ENCODE peak calls at places on chromosome 22, in nine cellular contexts. One of them, this sample, is unnamed.

GRCh38 chr22:19756288-19757128 is 4.1 kb upstream of the TBX1 start:
- DNase-seq in germinal center: peak; percentile 77
- DNase-seq in brain microvascular endothelial cell: no peak
- DNase-seq in progenitor cell of endocrine pancreas: peak; percentile 53
- DNase-seq in immature natural killer cell: no peak
- DNase-seq in ELR: peak; percentile 64
- DNase-seq in NCI-H1417 treated with DMSO at 0.1 percent for 48 hours: no peak
- DNase-seq in stimulated activated CD4-positive, alpha-beta T cell treated with anti-CD3 and anti-CD28 coated beads, Interleukin-2, amount 100 ng/mL, for 48 hours: peak; percentile 51
- DNase-seq in kidney: no peak
- DNase-seq in this sample: no peak

GRCh38 chr22:34414467-34415440 is 494.5 kb upstream of the LARGE1 start:
- DNase-seq in germinal center: no peak
- DNase-seq in stimulated activated CD4-positive, alpha-beta T cell treated with anti-CD3 and anti-CD28 coated beads, Interleukin-2, amount 100 ng/mL, for 48 hours: peak; percentile 13
- DNase-seq in progenitor cell of endocrine pancreas: peak; percentile 73
- DNase-seq in ELR: peak; percentile 16
- DNase-seq in kidney: no peak
- DNase-seq in brain microvascular endothelial cell: no peak
- DNase-seq in immature natural killer cell: no peak
- DNase-seq in NCI-H1417 treated with DMSO at 0.1 percent for 48 hours: no peak
- DNase-seq in this sample: no peak

GRCh38 chr22:30947163-30947820 is 21.3 kb downstream of the MORC2 start:
- DNase-seq in NCI-H1417 treated with DMSO at 0.1 percent for 48 hours: no peak
- DNase-seq in brain microvascular endothelial cell: no peak
- DNase-seq in kidney: no peak
- DNase-seq in immature natural killer cell: no peak
- DNase-seq in germinal center: no peak
- DNase-seq in stimulated activated CD4-positive, alpha-beta T cell treated with anti-CD3 and anti-CD28 coated beads, Interleukin-2, amount 100 ng/mL, for 48 hours: no peak
- DNase-seq in progenitor cell of endocrine pancreas: no peak
- DNase-seq in ELR: no peak
- DNase-seq in this sample: no peak

GRCh38 chr22:39179401-39179827 is 26.9 kb upstream of the CBX7 start:
- DNase-seq in NCI-H1417 treated with DMSO at 0.1 percent for 48 hours: no peak
- DNase-seq in kidney: no peak
- DNase-seq in brain microvascular endothelial cell: no peak
- DNase-seq in progenitor cell of endocrine pancreas: no peak
- DNase-seq in ELR: no peak
- DNase-seq in germinal center: no peak
- DNase-seq in immature natural killer cell: no peak
- DNase-seq in stimulated activated CD4-positive, alpha-beta T cell treated with anti-CD3 and anti-CD28 coated beads, Interleukin-2, amount 100 ng/mL, for 48 hours: no peak
- DNase-seq in this sample: no peak

GRCh38 chr22:38755911-38756532 is at the start of gene SUN2:
- DNase-seq in progenitor cell of endocrine pancreas: peak; percentile 78
- DNase-seq in stimulated activated CD4-positive, alpha-beta T cell treated with anti-CD3 and anti-CD28 coated beads, Interleukin-2, amount 100 ng/mL, for 48 hours: peak; percentile 90
- DNase-seq in NCI-H1417 treated with DMSO at 0.1 percent for 48 hours: no peak
- DNase-seq in brain microvascular endothelial cell: peak; percentile 76
- DNase-seq in ELR: peak; percentile 84
- DNase-seq in immature natural killer cell: peak; percentile 96
- DNase-seq in kidney: peak; percentile 98
- DNase-seq in germinal center: peak; percentile 99
- DNase-seq in this sample: peak; percentile 97

GRCh38 chr22:22959147-22959827 is 71.7 kb downstream of the IGLL5 start:
- DNase-seq in brain microvascular endothelial cell: peak; percentile 76
- DNase-seq in germinal center: peak; percentile 74
- DNase-seq in immature natural killer cell: peak; percentile 66
- DNase-seq in stimulated activated CD4-positive, alpha-beta T cell treated with anti-CD3 and anti-CD28 coated beads, Interleukin-2, amount 100 ng/mL, for 48 hours: peak; percentile 73
- DNase-seq in kidney: no peak
- DNase-seq in NCI-H1417 treated with DMSO at 0.1 percent for 48 hours: no peak
- DNase-seq in ELR: peak; percentile 76
- DNase-seq in progenitor cell of endocrine pancreas: peak; percentile 75
- DNase-seq in this sample: peak; percentile 83

GRCh38 chr22:41934284-41935014 is 7.8 kb upstream of the TNFRSF13C start:
- DNase-seq in immature natural killer cell: no peak
- DNase-seq in progenitor cell of endocrine pancreas: no peak
- DNase-seq in kidney: no peak
- DNase-seq in brain microvascular endothelial cell: no peak
- DNase-seq in NCI-H1417 treated with DMSO at 0.1 percent for 48 hours: no peak
- DNase-seq in stimulated activated CD4-positive, alpha-beta T cell treated with anti-CD3 and anti-CD28 coated beads, Interleukin-2, amount 100 ng/mL, for 48 hours: no peak
- DNase-seq in germinal center: no peak
- DNase-seq in ELR: no peak
- DNase-seq in this sample: no peak

GRCh38 chr22:30235687-30236170 is 10.8 kb downstream of the LIF start:
- DNase-seq in germinal center: no peak
- DNase-seq in kidney: peak; percentile 80
- DNase-seq in stimulated activated CD4-positive, alpha-beta T cell treated with anti-CD3 and anti-CD28 coated beads, Interleukin-2, amount 100 ng/mL, for 48 hours: no peak
- DNase-seq in NCI-H1417 treated with DMSO at 0.1 percent for 48 hours: no peak
- DNase-seq in progenitor cell of endocrine pancreas: no peak
- DNase-seq in brain microvascular endothelial cell: peak; percentile 91
- DNase-seq in immature natural killer cell: no peak
- DNase-seq in ELR: peak; percentile 67
- DNase-seq in this sample: no peak

GRCh38 chr22:26053737-26054316 is 115.4 kb upstream of the SEZ6L start:
- DNase-seq in kidney: no peak
- DNase-seq in immature natural killer cell: no peak
- DNase-seq in progenitor cell of endocrine pancreas: no peak
- DNase-seq in ELR: no peak
- DNase-seq in NCI-H1417 treated with DMSO at 0.1 percent for 48 hours: no peak
- DNase-seq in stimulated activated CD4-positive, alpha-beta T cell treated with anti-CD3 and anti-CD28 coated beads, Interleukin-2, amount 100 ng/mL, for 48 hours: no peak
- DNase-seq in brain microvascular endothelial cell: no peak
- DNase-seq in germinal center: no peak
- DNase-seq in this sample: no peak

This sample was measured in sigmoid colon.